ENCODE peak calls at places on chromosomes 1 and 21, in ten cellular contexts. One of them, this sample, is unnamed.

GRCh38 chr1:187264995-187265602 is 436.4 kb downstream of the PLA2G4A start:
- DNase-seq in RWPE1: peak; percentile 58
- DNase-seq in IMR-90: peak; percentile 73
- DNase-seq in cardiac muscle cell: peak; percentile 72
- DNase-seq in cardiac fibroblast: peak; percentile 61
- DNase-seq in epithelial cell of esophagus: peak; percentile 73
- DNase-seq in AG09319: no peak
- DNase-seq in mammary epithelial cell: peak; percentile 46
- DNase-seq in tibial artery: no peak
- DNase-seq in GM20000: no peak
- DNase-seq in this sample: peak; percentile 42

GRCh38 chr1:234956821-234957329 is 171.8 kb downstream of the TOMM20 start:
- DNase-seq in RWPE1: no peak
- DNase-seq in IMR-90: no peak
- DNase-seq in cardiac muscle cell: no peak
- DNase-seq in cardiac fibroblast: no peak
- DNase-seq in epithelial cell of esophagus: no peak
- DNase-seq in AG09319: no peak
- DNase-seq in mammary epithelial cell: no peak
- DNase-seq in tibial artery: no peak
- DNase-seq in GM20000: no peak
- DNase-seq in this sample: no peak

GRCh38 chr1:113540328-113540727 is 150.0 kb downstream of the MAGI3 start:
- DNase-seq in RWPE1: no peak
- DNase-seq in IMR-90: no peak
- DNase-seq in cardiac muscle cell: no peak
- DNase-seq in cardiac fibroblast: no peak
- DNase-seq in epithelial cell of esophagus: peak; percentile 34
- DNase-seq in AG09319: no peak
- DNase-seq in mammary epithelial cell: no peak
- DNase-seq in tibial artery: no peak
- DNase-seq in GM20000: no peak
- DNase-seq in this sample: no peak

GRCh38 chr1:178223289-178223688 is 129.4 kb downstream of the RASAL2 start:
- DNase-seq in RWPE1: no peak
- DNase-seq in IMR-90: no peak
- DNase-seq in cardiac muscle cell: no peak
- DNase-seq in cardiac fibroblast: no peak
- DNase-seq in epithelial cell of esophagus: no peak
- DNase-seq in AG09319: no peak
- DNase-seq in mammary epithelial cell: no peak
- DNase-seq in tibial artery: no peak
- DNase-seq in GM20000: no peak
- DNase-seq in this sample: no peak

GRCh38 chr21:44752701-44753235 is 41.4 kb upstream of the TSPEAR start:
- DNase-seq in RWPE1: peak; percentile 93
- DNase-seq in IMR-90: no peak
- DNase-seq in cardiac muscle cell: peak; percentile 13
- DNase-seq in cardiac fibroblast: peak; percentile 16
- DNase-seq in epithelial cell of esophagus: peak; percentile 93
- DNase-seq in AG09319: no peak
- DNase-seq in mammary epithelial cell: peak; percentile 95
- DNase-seq in tibial artery: peak; percentile 35
- DNase-seq in GM20000: no peak
- DNase-seq in this sample: no peak

GRCh38 chr1:192183788-192184187 is 25.5 kb downstream of the RGS18 start:
- DNase-seq in RWPE1: no peak
- DNase-seq in IMR-90: no peak
- DNase-seq in cardiac muscle cell: no peak
- DNase-seq in cardiac fibroblast: no peak
- DNase-seq in epithelial cell of esophagus: no peak
- DNase-seq in AG09319: no peak
- DNase-seq in mammary epithelial cell: no peak
- DNase-seq in tibial artery: no peak
- DNase-seq in GM20000: no peak
- DNase-seq in this sample: no peak

GRCh38 chr21:21632926-21633325 is 634.7 kb downstream of the NCAM2 start:
- DNase-seq in RWPE1: no peak
- DNase-seq in IMR-90: no peak
- DNase-seq in cardiac muscle cell: no peak
- DNase-seq in cardiac fibroblast: no peak
- DNase-seq in epithelial cell of esophagus: no peak
- DNase-seq in AG09319: no peak
- DNase-seq in mammary epithelial cell: no peak
- DNase-seq in tibial artery: no peak
- DNase-seq in GM20000: no peak
- DNase-seq in this sample: no peak

GRCh38 chr1:232822524-232822923 is 17.3 kb downstream of the MAP10 start:
- DNase-seq in RWPE1: no peak
- DNase-seq in IMR-90: no peak
- DNase-seq in cardiac muscle cell: no peak
- DNase-seq in cardiac fibroblast: no peak
- DNase-seq in epithelial cell of esophagus: no peak
- DNase-seq in AG09319: no peak
- DNase-seq in mammary epithelial cell: no peak
- DNase-seq in tibial artery: no peak
- DNase-seq in GM20000: no peak
- DNase-seq in this sample: no peak

GRCh38 chr1:180486092-180486491 is 16.3 kb downstream of the ACBD6 start:
- DNase-seq in RWPE1: no peak
- DNase-seq in IMR-90: no peak
- DNase-seq in cardiac muscle cell: no peak
- DNase-seq in cardiac fibroblast: no peak
- DNase-seq in epithelial cell of esophagus: no peak
- DNase-seq in AG09319: no peak
- DNase-seq in mammary epithelial cell: no peak
- DNase-seq in tibial artery: no peak
- DNase-seq in GM20000: no peak
- DNase-seq in this sample: no peak

GRCh38 chr1:180484490-180484889 is 17.9 kb downstream of the ACBD6 start:
- DNase-seq in RWPE1: no peak
- DNase-seq in IMR-90: no peak
- DNase-seq in cardiac muscle cell: no peak
- DNase-seq in cardiac fibroblast: no peak
- DNase-seq in epithelial cell of esophagus: no peak
- DNase-seq in AG09319: no peak
- DNase-seq in mammary epithelial cell: no peak
- DNase-seq in tibial artery: no peak
- DNase-seq in GM20000: no peak
- DNase-seq in this sample: no peak

DNA sequence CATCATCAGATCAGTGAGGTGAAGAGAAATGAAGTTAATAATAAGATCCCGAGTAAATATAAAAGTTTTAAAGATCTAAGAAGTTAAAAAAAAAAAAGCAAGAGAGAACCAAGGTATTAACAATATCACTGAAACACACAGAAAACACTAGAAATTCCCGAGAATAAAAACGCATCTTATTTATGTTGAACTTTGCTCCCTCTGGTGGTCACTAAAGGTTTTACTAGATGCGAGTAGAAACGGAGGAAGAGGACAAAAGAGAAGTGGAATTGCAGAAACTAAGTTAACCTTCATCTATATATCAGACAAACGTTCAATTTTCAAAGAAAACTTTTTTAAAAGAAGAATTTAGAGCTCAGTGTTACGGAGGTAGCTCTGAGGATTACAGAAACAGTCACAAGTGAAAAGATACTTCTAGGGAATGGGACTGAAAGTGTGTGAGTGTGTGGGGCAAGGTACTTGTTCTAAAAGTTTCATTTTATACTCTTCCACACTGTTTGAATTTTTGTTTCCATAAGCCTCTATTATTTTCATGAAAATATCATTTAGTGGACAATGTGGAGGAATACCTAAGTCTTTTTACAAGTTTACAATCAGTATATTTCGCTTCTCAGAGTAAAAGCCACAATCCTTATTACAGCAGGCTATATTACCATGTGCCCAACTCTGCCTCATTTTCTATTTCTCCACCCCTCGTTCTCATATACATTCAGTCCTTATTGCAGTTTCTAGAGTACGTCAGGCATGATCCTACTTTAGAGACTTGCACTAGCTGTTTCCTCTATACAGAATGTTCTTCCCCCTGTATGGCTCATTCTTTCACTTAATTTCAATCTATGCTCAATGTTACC is 19.7 kb downstream of the ACBD6 start:
- DNase-seq in RWPE1: peak; percentile 36
- DNase-seq in IMR-90: peak; percentile 67
- DNase-seq in cardiac muscle cell: peak; percentile 67
- DNase-seq in cardiac fibroblast: peak; percentile 73
- DNase-seq in epithelial cell of esophagus: peak; percentile 59
- DNase-seq in AG09319: peak; percentile 20
- DNase-seq in mammary epithelial cell: peak; percentile 41
- DNase-seq in tibial artery: no peak
- DNase-seq in GM20000: peak; percentile 48
- DNase-seq in this sample: peak; percentile 18
- TF ChIP-seq CTCF in RWPE1: peak; percentile 80
- TF ChIP-seq CTCF in IMR-90: peak; percentile 66
- TF ChIP-seq CTCF in cardiac muscle cell: peak; percentile 71
- TF ChIP-seq CTCF in cardiac fibroblast: peak; percentile 63
- TF ChIP-seq CTCF in epithelial cell of esophagus: peak; percentile 65
- TF ChIP-seq CTCF in AG09319: peak; percentile 64
- TF ChIP-seq CTCF in mammary epithelial cell: peak; percentile 64
- TF ChIP-seq CTCF in tibial artery: peak; percentile 60
- TF ChIP-seq CTCF in GM20000: peak; percentile 48
- TF ChIP-seq CTCF in this sample: peak; percentile 87

GRCh38 chr1:28428012-28428411 is 58.5 kb downstream of the PHACTR4 start:
- DNase-seq in RWPE1: no peak
- DNase-seq in IMR-90: no peak
- DNase-seq in cardiac muscle cell: no peak
- DNase-seq in cardiac fibroblast: no peak
- DNase-seq in epithelial cell of esophagus: no peak
- DNase-seq in AG09319: no peak
- DNase-seq in mammary epithelial cell: no peak
- DNase-seq in tibial artery: no peak
- DNase-seq in GM20000: peak; percentile 25
- DNase-seq in this sample: no peak

DNA sequence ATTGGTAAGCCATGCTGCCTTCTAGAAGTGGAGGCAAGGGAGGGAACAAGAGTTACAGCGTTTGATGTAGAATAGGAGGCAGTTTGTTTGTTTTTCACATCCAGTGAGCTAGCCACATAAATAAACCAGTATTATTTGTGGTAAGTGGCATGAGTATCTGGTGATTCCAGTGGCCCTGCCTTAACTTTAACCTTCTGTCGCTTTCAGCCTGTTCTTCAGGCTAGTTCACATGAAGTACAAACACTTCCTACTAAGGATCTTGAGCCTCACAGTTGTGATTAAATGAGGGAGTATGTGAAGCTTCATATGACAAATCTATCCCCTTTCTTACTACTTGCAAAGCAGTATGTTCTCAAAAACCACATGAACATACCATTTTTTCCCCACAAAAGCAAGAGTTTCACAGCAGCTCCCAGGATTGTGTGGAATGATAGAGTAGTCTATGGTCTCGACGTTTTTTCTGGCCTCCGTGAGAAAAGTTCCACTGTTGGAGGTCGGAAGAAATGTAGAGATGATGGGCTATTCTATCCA is 59.5 kb downstream of the PHACTR4 start:
- DNase-seq in RWPE1: no peak
- DNase-seq in IMR-90: no peak
- DNase-seq in cardiac muscle cell: no peak
- DNase-seq in cardiac fibroblast: no peak
- DNase-seq in epithelial cell of esophagus: peak; percentile 22
- DNase-seq in AG09319: no peak
- DNase-seq in mammary epithelial cell: no peak
- DNase-seq in tibial artery: no peak
- DNase-seq in GM20000: no peak
- DNase-seq in this sample: no peak
- TF ChIP-seq CTCF in RWPE1: no peak
- TF ChIP-seq CTCF in IMR-90: no peak
- TF ChIP-seq CTCF in cardiac muscle cell: no peak
- TF ChIP-seq CTCF in cardiac fibroblast: no peak
- TF ChIP-seq CTCF in epithelial cell of esophagus: no peak
- TF ChIP-seq CTCF in AG09319: no peak
- TF ChIP-seq CTCF in mammary epithelial cell: no peak
- TF ChIP-seq CTCF in tibial artery: no peak
- TF ChIP-seq CTCF in GM20000: no peak
- TF ChIP-seq CTCF in this sample: no peak

GRCh38 chr1:203349166-203349565 is 1.8 kb downstream of the FMOD start:
- DNase-seq in RWPE1: no peak
- DNase-seq in IMR-90: no peak
- DNase-seq in cardiac muscle cell: no peak
- DNase-seq in cardiac fibroblast: no peak
- DNase-seq in epithelial cell of esophagus: no peak
- DNase-seq in AG09319: no peak
- DNase-seq in mammary epithelial cell: no peak
- DNase-seq in tibial artery: no peak
- DNase-seq in GM20000: no peak
- DNase-seq in this sample: no peak

GRCh38 chr1:203343956-203344355 is 7.0 kb downstream of the FMOD start:
- DNase-seq in RWPE1: no peak
- DNase-seq in IMR-90: no peak
- DNase-seq in cardiac muscle cell: no peak
- DNase-seq in cardiac fibroblast: no peak
- DNase-seq in epithelial cell of esophagus: no peak
- DNase-seq in AG09319: no peak
- DNase-seq in mammary epithelial cell: no peak
- DNase-seq in tibial artery: no peak
- DNase-seq in GM20000: no peak
- DNase-seq in this sample: no peak

GRCh38 chr1:203346755-203347102 is 4.2 kb downstream of the FMOD start:
- DNase-seq in RWPE1: no peak
- DNase-seq in IMR-90: no peak
- DNase-seq in cardiac muscle cell: no peak
- DNase-seq in cardiac fibroblast: no peak
- DNase-seq in epithelial cell of esophagus: no peak
- DNase-seq in AG09319: no peak
- DNase-seq in mammary epithelial cell: no peak
- DNase-seq in tibial artery: no peak
- DNase-seq in GM20000: no peak
- DNase-seq in this sample: no peak

GRCh38 chr1:203349757-203350522 is 982 bp downstream of the FMOD start:
- DNase-seq in RWPE1: no peak
- DNase-seq in IMR-90: no peak
- DNase-seq in cardiac muscle cell: peak; percentile 34
- DNase-seq in cardiac fibroblast: no peak
- DNase-seq in epithelial cell of esophagus: no peak
- DNase-seq in AG09319: no peak
- DNase-seq in mammary epithelial cell: no peak
- DNase-seq in tibial artery: no peak
- DNase-seq in GM20000: no peak
- DNase-seq in this sample: no peak

DNA sequence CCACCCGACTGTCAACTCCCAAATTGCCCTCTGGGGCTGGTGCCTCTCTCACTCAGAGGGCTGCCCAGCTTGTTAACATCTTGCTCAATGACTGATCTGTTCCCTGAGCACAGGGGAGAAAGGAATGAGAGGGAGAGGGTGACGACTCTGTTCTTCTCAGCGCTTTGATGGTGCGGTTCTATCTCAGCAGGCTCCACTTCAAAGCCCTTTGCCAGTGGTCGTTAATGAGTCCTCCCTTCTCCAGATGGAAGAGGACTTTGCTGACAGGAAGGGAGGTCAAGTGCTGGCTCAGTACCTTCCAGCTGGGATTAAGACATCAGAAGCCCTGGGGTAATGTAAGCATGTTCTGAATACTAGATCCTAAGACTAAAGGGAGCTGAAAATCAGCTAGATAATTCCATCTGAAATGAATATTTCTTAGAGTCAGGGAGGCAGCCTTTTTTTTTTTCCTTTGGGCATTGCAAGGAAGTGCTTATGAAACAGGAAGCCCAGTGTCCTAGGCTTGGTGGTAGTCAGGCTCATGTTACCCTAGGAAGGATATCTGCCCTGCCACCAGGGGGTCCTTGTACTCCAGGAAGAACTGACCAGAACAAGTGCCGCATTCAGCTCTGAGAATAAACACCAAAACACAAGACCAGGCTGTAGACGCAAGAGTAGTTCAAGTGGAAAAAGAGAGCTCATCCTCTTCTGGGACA is 4.7 kb downstream of the FMOD start:
- DNase-seq in RWPE1: no peak
- DNase-seq in IMR-90: no peak
- DNase-seq in cardiac muscle cell: peak; percentile 40
- DNase-seq in cardiac fibroblast: no peak
- DNase-seq in epithelial cell of esophagus: no peak
- DNase-seq in AG09319: no peak
- DNase-seq in mammary epithelial cell: no peak
- DNase-seq in tibial artery: no peak
- DNase-seq in GM20000: no peak
- DNase-seq in this sample: no peak
- TF ChIP-seq CTCF in RWPE1: no peak
- TF ChIP-seq CTCF in IMR-90: no peak
- TF ChIP-seq CTCF in cardiac muscle cell: peak; percentile 20
- TF ChIP-seq CTCF in cardiac fibroblast: no peak
- TF ChIP-seq CTCF in epithelial cell of esophagus: no peak
- TF ChIP-seq CTCF in AG09319: no peak
- TF ChIP-seq CTCF in mammary epithelial cell: no peak
- TF ChIP-seq CTCF in tibial artery: peak; percentile 8
- TF ChIP-seq CTCF in GM20000: no peak
- TF ChIP-seq CTCF in this sample: peak; percentile 19

DNA sequence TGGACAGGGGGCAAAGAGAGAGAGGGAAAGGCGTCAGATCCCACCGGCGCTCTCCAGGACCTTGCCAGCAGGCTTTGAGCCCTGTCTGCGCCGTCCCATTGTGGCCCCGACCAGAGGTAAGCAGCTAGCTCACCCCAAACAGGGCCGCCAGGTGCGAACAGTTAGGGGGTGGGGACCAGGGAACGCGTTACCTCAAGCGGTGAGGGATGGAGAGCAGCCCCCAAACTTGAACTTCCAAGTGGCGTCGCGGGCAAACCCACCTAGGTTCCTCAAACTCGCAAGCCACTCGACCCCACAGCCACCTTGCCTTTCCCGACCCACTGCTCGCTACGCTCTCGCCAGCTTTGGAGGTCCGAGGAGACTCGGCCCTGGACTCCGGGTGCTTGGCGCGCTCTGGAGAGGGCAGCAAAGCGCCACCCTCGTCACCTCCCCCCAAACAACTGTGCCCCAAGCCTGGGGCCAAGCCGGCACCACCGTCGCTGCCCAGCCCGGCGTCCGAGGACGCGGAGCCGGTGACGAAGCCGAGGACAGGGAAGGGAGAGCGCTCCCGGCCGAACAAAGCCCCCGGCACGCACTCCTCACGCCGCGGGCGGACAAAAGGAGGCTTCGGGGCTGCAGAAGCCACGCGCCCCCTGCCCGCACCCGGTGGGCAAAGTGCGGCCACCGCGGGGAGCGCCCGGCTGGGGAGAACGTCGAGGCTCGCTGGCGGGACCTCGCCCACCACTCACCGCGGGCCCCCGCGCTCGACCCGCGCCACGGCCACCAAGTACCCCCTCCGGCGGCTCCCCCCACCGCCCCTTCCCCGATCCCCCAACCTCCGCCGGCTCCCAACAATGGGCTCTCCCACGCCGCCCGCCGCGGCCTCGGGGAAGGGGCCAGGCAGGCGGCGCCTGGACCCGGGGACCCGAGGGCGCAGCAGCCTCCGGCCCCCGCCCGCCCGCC is 984 bp downstream of the SSBP3 start:
- DNase-seq in RWPE1: no peak
- DNase-seq in IMR-90: no peak
- DNase-seq in cardiac muscle cell: peak; percentile 16
- DNase-seq in cardiac fibroblast: no peak
- DNase-seq in epithelial cell of esophagus: peak; percentile 27
- DNase-seq in AG09319: no peak
- DNase-seq in mammary epithelial cell: peak; percentile 42
- DNase-seq in tibial artery: no peak
- DNase-seq in GM20000: peak; percentile 44
- DNase-seq in this sample: peak; percentile 33
- TF ChIP-seq CTCF in RWPE1: no peak
- TF ChIP-seq CTCF in IMR-90: no peak
- TF ChIP-seq CTCF in cardiac muscle cell: no peak
- TF ChIP-seq CTCF in cardiac fibroblast: no peak
- TF ChIP-seq CTCF in epithelial cell of esophagus: no peak
- TF ChIP-seq CTCF in AG09319: no peak
- TF ChIP-seq CTCF in mammary epithelial cell: no peak
- TF ChIP-seq CTCF in tibial artery: no peak
- TF ChIP-seq CTCF in GM20000: no peak
- TF ChIP-seq CTCF in this sample: no peak